ENCODE peak calls at places on chromosomes 12 and 14, in nine cellular contexts. C, V, W, I, G, Y, L, Z and J are unnamed samples.

GRCh38 chr14:103444837-103445524 is 59.8 kb downstream of the MARK3 start:
- DNase-seq in C (no peak), V (no peak), W (no peak), I (no peak), G (no peak), Y (no peak), L (no peak), Z (no peak), J (no peak)

GRCh38 chr12:53811606-53812005 is 59.8 kb upstream of the CISTR start:
- DNase-seq in C (no peak), V (no peak), W (no peak), I (no peak), G (no peak), Y (no peak), L (no peak), Z (no peak), J (no peak)

GRCh38 chr14:105456736-105457703 is 17.6 kb upstream of the CRIP2 start:
- DNase-seq in C (no peak), V (no peak), W (no peak), I (no peak), G (no peak), Y (no peak), L (no peak), Z (peak), J (no peak)

GRCh38 chr14:96117101-96117897 is 78.1 kb downstream of the C14orf132 start:
- DNase-seq in C (no peak), V (no peak), W (no peak), I (no peak), G (no peak), Y (no peak), L (no peak), Z (no peak), J (no peak)

GRCh38 chr12:75706786-75707605 is 195.6 kb upstream of the KRR1 start:
- DNase-seq in C (no peak), V (no peak), W (no peak), I (no peak), G (no peak), Y (no peak), L (peak), Z (no peak), J (no peak)

GRCh38 chr14:68688872-68689371 is 103.9 kb downstream of the ZFP36L1 start:
- DNase-seq in C (no peak), V (no peak), W (no peak), I (no peak), G (peak), Y (no peak), L (peak), Z (no peak), J (no peak)

GRCh38 chr12:132217800-132218518 is 73.7 kb downstream of the NOC4L start:
- DNase-seq in C (no peak), V (no peak), W (no peak), I (no peak), G (no peak), Y (no peak), L (no peak), Z (no peak), J (no peak)

GRCh38 chr12:95218164-95218851 is 701 bp downstream of the VEZT start:
- DNase-seq in C (peak), V (peak), W (no peak), I (no peak), G (peak), Y (no peak), L (no peak), Z (no peak), J (no peak)

GRCh38 chr14:54815016-54815415 is 87.6 kb downstream of the GCH1 start:
- DNase-seq in C (no peak), V (no peak), W (no peak), I (no peak), G (no peak), Y (no peak), L (peak), Z (peak), J (no peak)

GRCh38 chr14:55832974-55833373 is 253.0 kb downstream of the KTN1 start:
- DNase-seq in C (no peak), V (no peak), W (no peak), I (no peak), G (no peak), Y (no peak), L (no peak), Z (no peak), J (no peak)

GRCh38 chr12:75329918-75330826 is at the start of gene CAPS2:
- DNase-seq in C (peak), V (peak), W (peak), I (no peak), G (peak), Y (peak), L (peak), Z (peak), J (peak)

GRCh38 chr12:45704968-45705367 is 24.5 kb upstream of the ARID2 start:
- DNase-seq in C (no peak), V (no peak), W (no peak), I (no peak), G (no peak), Y (no peak), L (no peak), Z (no peak), J (no peak)

GRCh38 chr12:107684990-107685359 is 624 bp upstream of the PWP1 start:
- DNase-seq in C (peak), V (no peak), W (no peak), I (no peak), G (peak), Y (no peak), L (no peak), Z (no peak), J (peak)

GRCh38 chr12:5456906-5457305 is 25.0 kb downstream of the NTF3 start:
- DNase-seq in C (no peak), V (no peak), W (no peak), I (no peak), G (no peak), Y (no peak), L (peak), Z (no peak), J (no peak)

GRCh38 chr12:51898937-51899336 is 8.4 kb upstream of the ACVRL1 start:
- DNase-seq in C (no peak), V (no peak), W (no peak), I (no peak), G (no peak), Y (no peak), L (no peak), Z (peak), J (no peak)

GRCh38 chr12:118391424-118391823 is 15.1 kb downstream of the SUDS3 start:
- DNase-seq in C (no peak), V (no peak), W (no peak), I (no peak), G (no peak), Y (no peak), L (no peak), Z (no peak), J (no peak)